ENCODE peak calls at places on chromosomes 1 and 21, in four cellular contexts. One of them, this sample, is unnamed.
A peak's percentile ranks its signal among the peaks of the same experiment; 100 is the strongest.

GRCh38 chr1:198867182-198867581 is 228.3 kb downstream of the PTPRC start:
- DNase-seq in fibroblast of lung: no peak
- DNase-seq in brain microvascular endothelial cell: no peak
- DNase-seq in uterus: no peak
- DNase-seq in this sample: no peak

GRCh38 chr1:94983343-94983742 is 56.4 kb upstream of the CNN3 start:
- DNase-seq in fibroblast of lung: peak; percentile 64
- DNase-seq in brain microvascular endothelial cell: peak; percentile 89
- DNase-seq in uterus: peak; percentile 47
- DNase-seq in this sample: no peak

GRCh38 chr1:169300854-169301253 is 66.7 kb downstream of the NME7 start:
- DNase-seq in fibroblast of lung: no peak
- DNase-seq in brain microvascular endothelial cell: no peak
- DNase-seq in uterus: no peak
- DNase-seq in this sample: no peak

GRCh38 chr1:214453109-214453722 is 98.2 kb downstream of the PTPN14 start:
- DNase-seq in fibroblast of lung: no peak
- DNase-seq in brain microvascular endothelial cell: peak; percentile 49
- DNase-seq in uterus: no peak
- DNase-seq in this sample: no peak

GRCh38 chr1:115718011-115718754 is 50.3 kb downstream of the CASQ2 start:
- DNase-seq in fibroblast of lung: no peak
- DNase-seq in brain microvascular endothelial cell: no peak
- DNase-seq in uterus: no peak
- DNase-seq in this sample: no peak

GRCh38 chr1:94709891-94710581 is 110.1 kb upstream of the SLC44A3 start:
- DNase-seq in fibroblast of lung: no peak
- DNase-seq in brain microvascular endothelial cell: no peak
- DNase-seq in uterus: no peak
- DNase-seq in this sample: no peak

GRCh38 chr1:30599721-30600120 is 123.7 kb downstream of the MATN1 start:
- DNase-seq in fibroblast of lung: no peak
- DNase-seq in brain microvascular endothelial cell: no peak
- DNase-seq in uterus: no peak
- DNase-seq in this sample: no peak

GRCh38 chr1:14623090-14623489 is 24.6 kb downstream of the KAZN start:
- DNase-seq in fibroblast of lung: no peak
- DNase-seq in brain microvascular endothelial cell: no peak
- DNase-seq in uterus: no peak
- DNase-seq in this sample: no peak

GRCh38 chr1:212858461-212859265 is 588 bp downstream of the FLVCR1 start:
- DNase-seq in fibroblast of lung: peak; percentile 34
- DNase-seq in brain microvascular endothelial cell: peak; percentile 28
- DNase-seq in uterus: no peak
- DNase-seq in this sample: peak; percentile 30

GRCh38 chr1:16727190-16728111 is 12.9 kb upstream of the RNU1-4 start:
- DNase-seq in fibroblast of lung: no peak
- DNase-seq in brain microvascular endothelial cell: peak; percentile 77
- DNase-seq in uterus: peak; percentile 25
- DNase-seq in this sample: no peak

GRCh38 chr1:56448937-56449336 is 130.4 kb downstream of the PLPP3 start:
- DNase-seq in fibroblast of lung: no peak
- DNase-seq in brain microvascular endothelial cell: no peak
- DNase-seq in uterus: peak; percentile 52
- DNase-seq in this sample: no peak

GRCh38 chr21:41580758-41581554 is 73.0 kb upstream of the TMPRSS2 start:
- DNase-seq in fibroblast of lung: no peak
- DNase-seq in brain microvascular endothelial cell: no peak
- DNase-seq in uterus: no peak
- DNase-seq in this sample: no peak

GRCh38 chr1:228366851-228367741 is 39.5 kb downstream of the TRIM11 start:
- DNase-seq in fibroblast of lung: no peak
- DNase-seq in brain microvascular endothelial cell: no peak
- DNase-seq in uterus: peak; percentile 13
- DNase-seq in this sample: no peak

GRCh38 chr1:180896161-180896560 is 16.5 kb upstream of the KIAA1614 start:
- DNase-seq in fibroblast of lung: no peak
- DNase-seq in brain microvascular endothelial cell: no peak
- DNase-seq in uterus: no peak
- DNase-seq in this sample: no peak

GRCh38 chr1:248858096-248858890 is 592 bp downstream of the ZNF692 start:
- DNase-seq in fibroblast of lung: peak; percentile 54
- DNase-seq in brain microvascular endothelial cell: peak; percentile 35
- DNase-seq in uterus: peak; percentile 55
- DNase-seq in this sample: peak; percentile 36

GRCh38 chr1:61141288-61142044 is 59.1 kb downstream of the NFIA start:
- DNase-seq in fibroblast of lung: peak; percentile 64
- DNase-seq in brain microvascular endothelial cell: no peak
- DNase-seq in uterus: no peak
- DNase-seq in this sample: no peak

GRCh38 chr1:227742738-227743715 is 7.8 kb downstream of the SNAP47 start:
- DNase-seq in fibroblast of lung: no peak
- DNase-seq in brain microvascular endothelial cell: no peak
- DNase-seq in uterus: no peak
- DNase-seq in this sample: no peak

GRCh38 chr1:34362949-34363348 is 186.2 kb downstream of the C1orf94 start:
- DNase-seq in fibroblast of lung: no peak
- DNase-seq in brain microvascular endothelial cell: no peak
- DNase-seq in uterus: no peak
- DNase-seq in this sample: no peak

GRCh38 chr1:201882665-201883132 is 6.0 kb upstream of the SHISA4 start:
- DNase-seq in fibroblast of lung: peak; percentile 72
- DNase-seq in brain microvascular endothelial cell: peak; percentile 60
- DNase-seq in uterus: no peak
- DNase-seq in this sample: no peak

DNA sequence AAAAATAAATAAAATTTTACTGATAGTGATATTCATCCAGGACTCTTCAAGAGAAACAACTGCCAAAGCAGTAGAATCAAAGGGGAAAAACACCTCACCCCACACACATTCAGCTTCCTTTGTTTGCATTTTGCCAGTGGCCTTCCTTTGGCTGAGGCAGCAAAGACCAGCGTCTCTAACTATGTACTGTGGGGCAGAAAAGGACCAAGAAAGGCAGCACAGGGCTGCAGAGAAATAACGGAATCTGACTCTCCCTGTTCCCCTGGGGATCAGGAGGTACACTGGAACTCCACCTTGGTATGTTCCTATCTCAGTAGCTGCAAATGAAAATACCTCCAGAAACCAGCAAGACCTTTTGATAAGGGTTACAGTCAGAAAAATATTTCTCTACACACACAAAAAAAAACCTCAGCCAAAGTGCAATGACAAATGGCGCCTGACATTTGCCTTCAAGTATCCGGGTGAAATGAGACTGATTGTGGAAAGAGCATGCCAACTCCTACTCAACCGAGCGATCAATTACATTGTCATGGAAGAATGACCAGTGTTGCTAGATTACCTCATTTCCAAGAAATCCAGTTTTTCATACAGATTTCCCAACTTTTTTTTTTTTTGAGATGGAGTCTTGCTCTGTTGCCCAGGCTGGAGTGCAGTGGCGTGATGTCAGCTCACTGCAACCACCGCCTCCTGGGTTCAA is 50.9 kb downstream of the TARBP1 start:
- DNase-seq in fibroblast of lung: no peak
- DNase-seq in brain microvascular endothelial cell: no peak
- DNase-seq in uterus: no peak
- DNase-seq in this sample: no peak
- TF ChIP-seq CTCF in fibroblast of lung: no peak
- TF ChIP-seq CTCF in brain microvascular endothelial cell: no peak
- TF ChIP-seq CTCF in uterus: no peak
- TF ChIP-seq CTCF in this sample: no peak

DNA sequence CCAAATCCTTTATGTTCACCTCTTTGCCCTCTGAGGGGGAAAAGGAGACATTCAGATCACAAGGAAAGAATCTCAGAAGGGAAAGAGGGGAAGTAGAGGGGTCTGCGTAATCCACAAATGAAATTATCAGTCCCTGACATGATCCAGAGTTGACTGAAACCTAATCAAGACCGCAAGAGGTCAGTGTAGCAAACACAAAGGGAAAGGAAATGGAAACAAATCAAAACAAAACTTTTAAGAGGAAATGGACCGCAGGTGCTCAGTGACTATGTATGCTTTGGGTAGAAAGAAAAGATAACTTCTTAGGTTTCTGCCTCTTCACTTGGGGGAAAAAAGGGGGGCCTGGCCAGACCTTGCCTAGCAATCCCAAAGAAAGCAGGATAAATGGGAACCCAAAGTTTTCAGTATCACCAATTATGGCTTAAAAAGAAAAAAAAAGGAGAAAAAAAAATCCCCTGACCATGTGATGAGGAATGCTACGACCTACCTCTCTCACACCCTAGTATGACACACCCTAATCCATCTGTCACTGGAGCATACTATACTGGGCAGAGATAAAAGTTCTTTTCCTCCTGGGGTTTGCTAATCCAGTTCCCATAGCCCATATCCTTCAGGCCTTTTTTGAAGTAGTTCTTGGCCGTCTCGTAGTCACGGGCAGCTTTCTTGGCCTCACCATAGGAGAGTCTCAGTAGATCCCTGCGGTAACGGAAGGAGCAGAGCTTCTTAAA is 16.9 kb downstream of the CHRNB2 start:
- DNase-seq in fibroblast of lung: no peak
- DNase-seq in brain microvascular endothelial cell: no peak
- DNase-seq in uterus: no peak
- DNase-seq in this sample: no peak
- TF ChIP-seq CTCF in fibroblast of lung: no peak
- TF ChIP-seq CTCF in brain microvascular endothelial cell: no peak
- TF ChIP-seq CTCF in uterus: no peak
- TF ChIP-seq CTCF in this sample: no peak

DNA sequence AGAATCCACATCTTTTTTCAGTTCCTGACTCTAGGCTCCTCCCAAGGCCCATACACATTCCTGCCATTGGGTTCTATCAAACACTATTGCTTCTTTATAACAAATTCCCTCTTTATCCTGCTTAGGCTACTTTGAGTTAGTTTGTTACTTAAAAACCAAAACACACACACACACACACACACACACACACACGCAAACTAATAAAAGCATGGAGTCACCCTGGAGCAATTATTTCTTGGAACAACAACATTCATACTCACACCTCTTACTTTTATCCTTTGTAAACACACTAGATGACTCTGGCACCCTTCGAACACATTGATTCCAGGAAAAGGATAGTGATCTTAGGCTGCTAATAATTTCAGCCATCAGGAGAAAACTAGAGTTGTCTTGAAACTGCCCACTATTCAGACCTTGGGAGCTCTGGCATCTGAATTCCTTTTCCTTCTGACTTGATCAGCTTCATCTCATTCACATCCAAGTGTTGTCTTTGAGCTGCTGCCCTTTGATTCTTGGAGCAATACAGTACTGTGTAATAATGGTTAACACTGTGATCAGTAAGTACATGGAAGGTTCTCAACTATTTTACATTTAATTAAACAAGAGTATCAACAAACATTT is 2.6 kb upstream of the SEC22B start:
- DNase-seq in fibroblast of lung: peak; percentile 44
- DNase-seq in brain microvascular endothelial cell: no peak
- DNase-seq in uterus: no peak
- DNase-seq in this sample: no peak
- TF ChIP-seq CTCF in fibroblast of lung: no peak
- TF ChIP-seq CTCF in brain microvascular endothelial cell: no peak
- TF ChIP-seq CTCF in uterus: no peak
- TF ChIP-seq CTCF in this sample: no peak

GRCh38 chr1:209899948-209900347 is 38.1 kb upstream of the SYT14 start:
- DNase-seq in fibroblast of lung: no peak
- DNase-seq in brain microvascular endothelial cell: no peak
- DNase-seq in uterus: no peak
- DNase-seq in this sample: no peak
- TF ChIP-seq CTCF in fibroblast of lung: no peak
- TF ChIP-seq CTCF in brain microvascular endothelial cell: peak; percentile 68
- TF ChIP-seq CTCF in uterus: no peak
- TF ChIP-seq CTCF in this sample: no peak

GRCh38 chr1:182766881-182767645 is 22.5 kb upstream of the NPL start:
- DNase-seq in fibroblast of lung: no peak
- DNase-seq in brain microvascular endothelial cell: no peak
- DNase-seq in uterus: no peak
- DNase-seq in this sample: no peak

GRCh38 chr1:182768973-182769372 is 20.6 kb upstream of the NPL start:
- DNase-seq in fibroblast of lung: no peak
- DNase-seq in brain microvascular endothelial cell: no peak
- DNase-seq in uterus: no peak
- DNase-seq in this sample: no peak

GRCh38 chr1:182766050-182766449 is 23.5 kb upstream of the NPL start:
- DNase-seq in fibroblast of lung: no peak
- DNase-seq in brain microvascular endothelial cell: no peak
- DNase-seq in uterus: no peak
- DNase-seq in this sample: no peak

GRCh38 chr1:182770193-182770592 is 19.4 kb upstream of the NPL start:
- DNase-seq in fibroblast of lung: no peak
- DNase-seq in brain microvascular endothelial cell: no peak
- DNase-seq in uterus: no peak
- DNase-seq in this sample: no peak

GRCh38 chr1:182771187-182771984 is 18.2 kb upstream of the NPL start:
- DNase-seq in fibroblast of lung: no peak
- DNase-seq in brain microvascular endothelial cell: no peak
- DNase-seq in uterus: no peak
- DNase-seq in this sample: no peak
- TF ChIP-seq CTCF in fibroblast of lung: peak; percentile 24
- TF ChIP-seq CTCF in brain microvascular endothelial cell: peak; percentile 13
- TF ChIP-seq CTCF in uterus: no peak
- TF ChIP-seq CTCF in this sample: no peak

This sample was measured in natural killer cell.